ENCODE peak calls at places on chromosome 2, in ten cellular contexts. U is Panc1; Y is osteoblast; V is heart left ventricle; J is prostate gland; A is CD8-positive, alpha-beta T cell; T is colonic mucosa; C is brain microvascular endothelial cell; Z is fibroblast of the aortic adventitia; M is kidney epithelial cell. R is an unnamed sample.

GRCh38 chr2:188391354-188391753 is 99.7 kb downstream of the GULP1 start:
- DNase-seq in M (no peak), U (no peak), A (no peak), C (no peak), Z (no peak), Y (no peak), T (no peak), V (no peak), J (no peak), R (no peak)

GRCh38 chr2:187118331-187119099 is 269.5 kb upstream of the ZSWIM2 start:
- DNase-seq in Z (no peak), Y (no peak), V (no peak), C (no peak), J (no peak), T (no peak), M (no peak), U (no peak), A (no peak), R (no peak)

GRCh38 chr2:109435066-109435690 is 178.6 kb downstream of the SEPTIN10 start:
- DNase-seq in Y (peak; percentile 29), Z (no peak), M (no peak), J (no peak), V (peak; percentile 34), A (no peak), T (no peak), U (no peak), C (no peak), R (no peak)

GRCh38 chr2:102301867-102302362 is 9.4 kb upstream of the IL1RL1 start:
- DNase-seq in C (no peak), J (peak; percentile 14), M (no peak), T (peak; percentile 57), U (peak; percentile 36), Y (no peak), V (no peak), Z (peak; percentile 46), A (peak; percentile 41), R (no peak)

GRCh38 chr2:119174216-119174992 is 15.9 kb upstream of the C1QL2 start:
- DNase-seq in U (no peak), A (peak; percentile 50), Y (peak; percentile 88), T (peak; percentile 51), C (no peak), M (no peak), V (no peak), Z (peak; percentile 25), J (no peak), R (no peak)

GRCh38 chr2:28956890-28957289 is 24.2 kb upstream of the TOGARAM2 start:
- DNase-seq in V (no peak), A (no peak), J (no peak), U (no peak), Z (no peak), T (no peak), Y (no peak), M (no peak), C (peak; percentile 18), R (no peak)

GRCh38 chr2:128696421-128696820 is 377.8 kb upstream of the HS6ST1 start:
- DNase-seq in Y (no peak), C (no peak), Z (no peak), V (no peak), U (no peak), T (no peak), A (no peak), J (no peak), M (no peak), R (no peak)

GRCh38 chr2:25373269-25373981 is 31.7 kb upstream of the DNMT3A start:
- DNase-seq in C (no peak), V (peak; percentile 59), A (no peak), M (no peak), Z (no peak), U (no peak), T (peak; percentile 71), Y (no peak), J (peak; percentile 49), R (no peak)

GRCh38 chr2:75560768-75561565 is at the start of gene EVA1A:
- DNase-seq in A (no peak), Z (peak; percentile 72), U (no peak), J (peak; percentile 11), C (peak; percentile 83), T (no peak), V (peak; percentile 70), Y (peak; percentile 86), M (peak; percentile 51), R (peak; percentile 61)

GRCh38 chr2:226270279-226270678 is 529.3 kb downstream of the IRS1 start:
- DNase-seq in Z (no peak), C (no peak), M (no peak), T (no peak), A (no peak), V (no peak), J (no peak), Y (no peak), U (no peak), R (no peak)

GRCh38 chr2:121192576-121192975 is 92.4 kb downstream of the TFCP2L1 start:
- DNase-seq in T (no peak), U (no peak), V (no peak), M (no peak), Y (no peak), J (no peak), Z (no peak), C (no peak), A (no peak), R (no peak)

GRCh38 chr2:19652811-19653210 is 249.0 kb downstream of the TTC32 start:
- DNase-seq in T (no peak), Z (no peak), A (no peak), Y (no peak), U (no peak), M (no peak), J (no peak), C (peak; percentile 26), V (no peak), R (no peak)

GRCh38 chr2:121699421-121700328 is 37.0 kb downstream of the NIFK start:
- DNase-seq in T (peak; percentile 37), A (peak; percentile 83), Y (peak; percentile 96), J (peak; percentile 9), Z (peak; percentile 43), U (peak; percentile 82), M (peak; percentile 90), V (peak; percentile 68), C (peak; percentile 85), R (no peak)

GRCh38 chr2:74603282-74604000 is 44.7 kb downstream of the M1AP start:
- DNase-seq in Y (no peak), U (no peak), A (no peak), J (no peak), T (no peak), V (no peak), M (no peak), C (no peak), Z (no peak), R (no peak)

GRCh38 chr2:727071-727470 is 49.9 kb upstream of the TMEM18 start:
- DNase-seq in C (no peak), Y (no peak), V (no peak), T (no peak), M (no peak), Z (no peak), J (no peak), A (no peak), U (no peak), R (no peak)

GRCh38 chr2:22907330-22907729 is 477.6 kb upstream of the KLHL29 start:
- DNase-seq in M (no peak), Y (no peak), V (no peak), C (no peak), J (peak; percentile 74), A (no peak), Z (no peak), T (peak; percentile 22), U (no peak), R (no peak)

GRCh38 chr2:241095594-241096290 is 6.3 kb downstream of the MTERF4 start:
- DNase-seq in C (no peak), J (no peak), Z (no peak), U (no peak), V (no peak), T (no peak), A (peak; percentile 65), Y (no peak), M (no peak), R (no peak)

GRCh38 chr2:190340369-190340768 is 3.0 kb upstream of the INPP1 start:
- DNase-seq in C (peak; percentile 42), V (no peak), A (no peak), Z (no peak), M (no peak), T (no peak), Y (no peak), J (no peak), U (no peak), R (no peak)

GRCh38 chr2:149732001-149732685 is 144.6 kb upstream of the MMADHC start:
- DNase-seq in Z (peak; percentile 87), J (no peak), Y (peak; percentile 62), A (no peak), C (peak; percentile 45), M (peak; percentile 32), T (peak; percentile 84), V (no peak), U (no peak), R (no peak)

GRCh38 chr2:171158790-171159325 is 1.8 kb downstream of the TLK1 start:
- DNase-seq in T (no peak), A (no peak), Z (no peak), J (no peak), Y (no peak), V (no peak), U (no peak), C (no peak), M (no peak), R (no peak)
- H3K4me3 ChIP-seq in T (peak overlapping the region; percentile 68), A (peak overlapping the region; percentile 69), Z (peak overlapping the region; percentile 86), J (peak overlapping the region; percentile 94), Y (peak overlapping the region; percentile 91), V (peak overlapping the region; percentile 66), U (peak overlapping the region; percentile 99), C (peak overlapping the region; percentile 83), M (peak overlapping the region; percentile 97), R (peak overlapping the region; percentile 88)

DNA sequence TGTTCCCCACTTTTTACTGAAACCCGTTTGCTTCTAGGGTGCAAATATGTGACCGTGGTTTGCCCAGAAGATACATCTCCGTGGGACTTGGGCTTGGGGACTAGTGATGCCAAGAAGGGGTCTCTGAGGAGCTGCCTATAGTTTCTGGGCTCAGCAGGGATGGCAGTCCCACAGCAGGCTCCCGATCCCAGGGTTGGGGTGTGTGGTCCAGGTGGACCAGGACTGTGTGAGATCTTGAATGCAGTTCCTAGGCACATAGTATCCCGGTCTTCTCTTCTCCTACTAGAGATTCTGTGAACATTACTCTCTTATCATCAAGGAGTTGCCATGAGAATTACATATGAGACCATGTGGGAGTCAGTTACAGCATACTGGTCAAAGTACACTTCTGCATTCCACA is 435.8 kb upstream of the SPRED2 start:
- DNase-seq in U (no peak), V (no peak), A (no peak), M (no peak), Y (no peak), C (no peak), J (no peak), Z (no peak), T (no peak), R (no peak)
- TF ChIP-seq CTCF in U (no peak), V (no peak), A (no peak), M (no peak), Y (no peak), C (no peak), J (no peak), Z (no peak), T (no peak), R (no peak)

GRCh38 chr2:9262671-9263171 is 56.1 kb downstream of the ASAP2 start:
- DNase-seq in U (no peak), Z (no peak), J (no peak), C (no peak), Y (no peak), M (no peak), V (peak; percentile 83), A (no peak), T (no peak), R (no peak)
- H3K4me3 ChIP-seq in U (no peak overlapping the region), Z (no peak overlapping the region), J (no peak overlapping the region), C (no peak overlapping the region), Y (peak overlapping the region; percentile 32), M (no peak overlapping the region), V (no peak overlapping the region), A (no peak overlapping the region), T (no peak overlapping the region), R (no peak overlapping the region)

GRCh38 chr2:181738074-181738473 is 57.8 kb upstream of the NEUROD1 start:
- DNase-seq in M (no peak), U (no peak), V (no peak), C (peak; percentile 5), A (no peak), J (no peak), Y (no peak), Z (peak; percentile 17), T (no peak), R (no peak)
- TF ChIP-seq CTCF in M (peak; percentile 34), U (peak; percentile 39), V (no peak), C (peak; percentile 50), A (no peak), J (no peak), Y (peak; percentile 42), Z (no peak), T (no peak), R (peak; percentile 25)

R was measured in astrocyte of the cerebellum.